ENCODE peak calls at places on chromosomes 11 and 22, in five cellular contexts. One of them, this sample, is unnamed.
A peak's percentile ranks its signal among the peaks of the same experiment; 100 is the strongest.

GRCh38 chr11:120198403-120198786 is 12.4 kb upstream of the OAF start:
- DNase-seq in stimulated activated CD8-positive, alpha-beta memory T cell treated with anti-CD3 and anti-CD28 coated beads, Interleukin-2, amount 100 ng/mL, for 1 hour: no peak
- DNase-seq in GM04504: no peak
- DNase-seq in hepatic stellate cell: no peak
- DNase-seq in NCI-H460: no peak
- DNase-seq in this sample: no peak

GRCh38 chr22:33737662-33738061 is 182.6 kb downstream of the LARGE1 start:
- DNase-seq in stimulated activated CD8-positive, alpha-beta memory T cell treated with anti-CD3 and anti-CD28 coated beads, Interleukin-2, amount 100 ng/mL, for 1 hour: no peak
- DNase-seq in NCI-H460: no peak
- DNase-seq in hepatic stellate cell: no peak
- DNase-seq in GM04504: no peak
- DNase-seq in this sample: no peak

GRCh38 chr11:46003647-46004046 is 81.2 kb downstream of the LARGE2 start:
- DNase-seq in stimulated activated CD8-positive, alpha-beta memory T cell treated with anti-CD3 and anti-CD28 coated beads, Interleukin-2, amount 100 ng/mL, for 1 hour: no peak
- DNase-seq in NCI-H460: no peak
- DNase-seq in GM04504: no peak
- DNase-seq in hepatic stellate cell: peak; percentile 13
- DNase-seq in this sample: no peak

GRCh38 chr11:78339945-78340344 is 77.7 kb downstream of the GAB2 start:
- DNase-seq in hepatic stellate cell: no peak
- DNase-seq in GM04504: no peak
- DNase-seq in NCI-H460: no peak
- DNase-seq in stimulated activated CD8-positive, alpha-beta memory T cell treated with anti-CD3 and anti-CD28 coated beads, Interleukin-2, amount 100 ng/mL, for 1 hour: no peak
- DNase-seq in this sample: no peak

GRCh38 chr22:33853200-33854097 is 66.8 kb downstream of the LARGE1 start:
- DNase-seq in GM04504: peak; percentile 56
- DNase-seq in stimulated activated CD8-positive, alpha-beta memory T cell treated with anti-CD3 and anti-CD28 coated beads, Interleukin-2, amount 100 ng/mL, for 1 hour: no peak
- DNase-seq in NCI-H460: peak; percentile 46
- DNase-seq in hepatic stellate cell: peak; percentile 90
- DNase-seq in this sample: no peak

GRCh38 chr22:24391836-24392217 is 35.6 kb upstream of the ADORA2A start:
- DNase-seq in stimulated activated CD8-positive, alpha-beta memory T cell treated with anti-CD3 and anti-CD28 coated beads, Interleukin-2, amount 100 ng/mL, for 1 hour: no peak
- DNase-seq in GM04504: peak; percentile 50
- DNase-seq in NCI-H460: no peak
- DNase-seq in hepatic stellate cell: peak; percentile 55
- DNase-seq in this sample: no peak

GRCh38 chr22:20940904-20941385 is 23.7 kb downstream of the CRKL start:
- DNase-seq in stimulated activated CD8-positive, alpha-beta memory T cell treated with anti-CD3 and anti-CD28 coated beads, Interleukin-2, amount 100 ng/mL, for 1 hour: no peak
- DNase-seq in hepatic stellate cell: no peak
- DNase-seq in GM04504: no peak
- DNase-seq in NCI-H460: no peak
- DNase-seq in this sample: no peak

GRCh38 chr11:104944080-104944479 is 24.3 kb downstream of the CASP4 start:
- DNase-seq in NCI-H460: no peak
- DNase-seq in hepatic stellate cell: no peak
- DNase-seq in GM04504: no peak
- DNase-seq in stimulated activated CD8-positive, alpha-beta memory T cell treated with anti-CD3 and anti-CD28 coated beads, Interleukin-2, amount 100 ng/mL, for 1 hour: no peak
- DNase-seq in this sample: no peak

GRCh38 chr11:16226245-16226644 is 130.1 kb downstream of the SOX6 start:
- DNase-seq in stimulated activated CD8-positive, alpha-beta memory T cell treated with anti-CD3 and anti-CD28 coated beads, Interleukin-2, amount 100 ng/mL, for 1 hour: no peak
- DNase-seq in NCI-H460: peak; percentile 21
- DNase-seq in GM04504: peak; percentile 3
- DNase-seq in hepatic stellate cell: no peak
- DNase-seq in this sample: no peak

GRCh38 chr22:44661659-44662569 is 40.1 kb upstream of the PRR5 start:
- DNase-seq in NCI-H460: no peak
- DNase-seq in hepatic stellate cell: no peak
- DNase-seq in stimulated activated CD8-positive, alpha-beta memory T cell treated with anti-CD3 and anti-CD28 coated beads, Interleukin-2, amount 100 ng/mL, for 1 hour: no peak
- DNase-seq in GM04504: no peak
- DNase-seq in this sample: no peak

GRCh38 chr11:111402411-111402810 is 23.3 kb upstream of the POU2AF1 start:
- DNase-seq in stimulated activated CD8-positive, alpha-beta memory T cell treated with anti-CD3 and anti-CD28 coated beads, Interleukin-2, amount 100 ng/mL, for 1 hour: no peak
- DNase-seq in NCI-H460: no peak
- DNase-seq in GM04504: no peak
- DNase-seq in hepatic stellate cell: no peak
- DNase-seq in this sample: no peak

GRCh38 chr11:26323837-26324236 is 8.1 kb upstream of the ANO3 start:
- DNase-seq in NCI-H460: no peak
- DNase-seq in stimulated activated CD8-positive, alpha-beta memory T cell treated with anti-CD3 and anti-CD28 coated beads, Interleukin-2, amount 100 ng/mL, for 1 hour: no peak
- DNase-seq in GM04504: no peak
- DNase-seq in hepatic stellate cell: no peak
- DNase-seq in this sample: no peak

GRCh38 chr22:45226681-45227186 is 14.0 kb downstream of the KIAA0930 start:
- DNase-seq in stimulated activated CD8-positive, alpha-beta memory T cell treated with anti-CD3 and anti-CD28 coated beads, Interleukin-2, amount 100 ng/mL, for 1 hour: no peak
- DNase-seq in NCI-H460: no peak
- DNase-seq in hepatic stellate cell: no peak
- DNase-seq in GM04504: peak; percentile 54
- DNase-seq in this sample: no peak

GRCh38 chr22:38756631-38757463 is 1.0 kb upstream of the SUN2 start:
- DNase-seq in stimulated activated CD8-positive, alpha-beta memory T cell treated with anti-CD3 and anti-CD28 coated beads, Interleukin-2, amount 100 ng/mL, for 1 hour: no peak
- DNase-seq in GM04504: no peak
- DNase-seq in hepatic stellate cell: no peak
- DNase-seq in NCI-H460: no peak
- DNase-seq in this sample: no peak

GRCh38 chr22:37210041-37210803 is 2.1 kb downstream of the SSTR3 start:
- DNase-seq in hepatic stellate cell: no peak
- DNase-seq in stimulated activated CD8-positive, alpha-beta memory T cell treated with anti-CD3 and anti-CD28 coated beads, Interleukin-2, amount 100 ng/mL, for 1 hour: no peak
- DNase-seq in NCI-H460: no peak
- DNase-seq in GM04504: no peak
- DNase-seq in this sample: no peak

GRCh38 chr22:28429711-28430110 is 249.9 kb downstream of the TTC28 start:
- DNase-seq in hepatic stellate cell: peak; percentile 11
- DNase-seq in NCI-H460: no peak
- DNase-seq in stimulated activated CD8-positive, alpha-beta memory T cell treated with anti-CD3 and anti-CD28 coated beads, Interleukin-2, amount 100 ng/mL, for 1 hour: no peak
- DNase-seq in GM04504: no peak
- DNase-seq in this sample: no peak

GRCh38 chr11:2211113-2211971 is 39.7 kb upstream of the TH start:
- DNase-seq in NCI-H460: no peak
- DNase-seq in hepatic stellate cell: no peak
- DNase-seq in stimulated activated CD8-positive, alpha-beta memory T cell treated with anti-CD3 and anti-CD28 coated beads, Interleukin-2, amount 100 ng/mL, for 1 hour: no peak
- DNase-seq in GM04504: no peak
- DNase-seq in this sample: peak; percentile 1

GRCh38 chr11:106077609-106078517 is at the start of gene AASDHPPT:
- DNase-seq in GM04504: peak; percentile 16
- DNase-seq in hepatic stellate cell: peak; percentile 5
- DNase-seq in stimulated activated CD8-positive, alpha-beta memory T cell treated with anti-CD3 and anti-CD28 coated beads, Interleukin-2, amount 100 ng/mL, for 1 hour: peak; percentile 9
- DNase-seq in NCI-H460: no peak
- DNase-seq in this sample: no peak

GRCh38 chr11:95996621-95997020 is 72.7 kb upstream of the MTMR2 start:
- DNase-seq in hepatic stellate cell: no peak
- DNase-seq in GM04504: peak; percentile 37
- DNase-seq in NCI-H460: no peak
- DNase-seq in stimulated activated CD8-positive, alpha-beta memory T cell treated with anti-CD3 and anti-CD28 coated beads, Interleukin-2, amount 100 ng/mL, for 1 hour: no peak
- DNase-seq in this sample: no peak

GRCh38 chr11:69295995-69296889 is 2.3 kb downstream of the MYEOV start:
- DNase-seq in stimulated activated CD8-positive, alpha-beta memory T cell treated with anti-CD3 and anti-CD28 coated beads, Interleukin-2, amount 100 ng/mL, for 1 hour: no peak
- DNase-seq in GM04504: peak; percentile 80
- DNase-seq in NCI-H460: peak; percentile 76
- DNase-seq in hepatic stellate cell: peak; percentile 37
- DNase-seq in this sample: no peak

GRCh38 chr22:49298834-49299750 is 528.6 kb downstream of the BRD1 start:
- DNase-seq in stimulated activated CD8-positive, alpha-beta memory T cell treated with anti-CD3 and anti-CD28 coated beads, Interleukin-2, amount 100 ng/mL, for 1 hour: no peak
- DNase-seq in NCI-H460: no peak
- DNase-seq in GM04504: no peak
- DNase-seq in hepatic stellate cell: no peak
- DNase-seq in this sample: no peak

GRCh38 chr11:35822815-35823495 is 120.9 kb upstream of the LDLRAD3 start:
- DNase-seq in hepatic stellate cell: no peak
- DNase-seq in stimulated activated CD8-positive, alpha-beta memory T cell treated with anti-CD3 and anti-CD28 coated beads, Interleukin-2, amount 100 ng/mL, for 1 hour: no peak
- DNase-seq in GM04504: no peak
- DNase-seq in NCI-H460: no peak
- DNase-seq in this sample: no peak